ENCODE peak calls at places on chromosomes 13 and 19, in nine cellular contexts. J is activated CD4-positive, alpha-beta T cell treated with anti-CD3 and anti-CD28 coated beads for 48 hours; U is Ammon's horn; N is iPS-NIHi11; X is frontal cortex; D is thoracic aorta; T is fibroblast of pulmonary artery; P is naive thymus-derived CD8-positive, alpha-beta T cell; G is pons. Q is an unnamed sample.

GRCh38 chr13:98406971-98407370 is 169.9 kb downstream of the STK24 start:
- DNase-seq in J (no peak), X (no peak), G (no peak), D (no peak), P (no peak), N (no peak), T (no peak), U (no peak), Q (no peak)

GRCh38 chr13:112934075-112934474 is 34.9 kb upstream of the MCF2L start:
- DNase-seq in J (no peak), N (no peak), P (no peak), G (no peak), X (no peak), T (no peak), U (no peak), D (no peak), Q (peak; percentile 13)

GRCh38 chr13:113548171-113548641 is 36.3 kb upstream of the TFDP1 start:
- DNase-seq in X (no peak), G (peak; percentile 29), N (no peak), P (no peak), T (peak; percentile 36), D (no peak), J (no peak), U (peak; percentile 42), Q (peak; percentile 14)

GRCh38 chr19:4083677-4084546 is 17.2 kb upstream of the ZBTB7A start:
- DNase-seq in D (no peak), J (peak; percentile 41), P (no peak), G (peak; percentile 31), X (no peak), U (no peak), T (no peak), N (no peak), Q (no peak)

GRCh38 chr19:4910594-4911273 is 1.4 kb downstream of the UHRF1 start:
- DNase-seq in P (no peak), G (peak; percentile 65), N (no peak), T (peak; percentile 55), D (no peak), J (peak; percentile 33), X (peak; percentile 65), U (peak; percentile 66), Q (peak; percentile 50)

GRCh38 chr13:106276876-106277275 is 258.6 kb downstream of the EFNB2 start:
- DNase-seq in D (no peak), X (no peak), U (no peak), G (no peak), J (no peak), P (no peak), T (no peak), N (no peak), Q (no peak)

GRCh38 chr13:42574011-42574410 is at the start of gene TNFSF11:
- DNase-seq in D (no peak), T (no peak), N (peak; percentile 63), P (no peak), J (peak; percentile 51), U (no peak), X (no peak), G (no peak), Q (no peak)

GRCh38 chr19:14070268-14071050 is 2.1 kb upstream of the MISP3 start:
- DNase-seq in P (no peak), G (no peak), T (no peak), N (no peak), D (no peak), X (no peak), J (no peak), U (no peak), Q (no peak)

GRCh38 chr19:44552324-44552723 is 22.8 kb upstream of the CEACAM20 start:
- DNase-seq in G (no peak), P (no peak), U (no peak), N (peak; percentile 85), D (no peak), T (peak; percentile 29), J (peak; percentile 77), X (no peak), Q (peak; percentile 67)

GRCh38 chr19:4390017-4390861 is 10.1 kb downstream of the SH3GL1 start:
- DNase-seq in D (no peak), N (peak; percentile 67), X (no peak), G (peak; percentile 38), P (no peak), T (peak; percentile 73), U (peak; percentile 59), J (no peak), Q (no peak)

GRCh38 chr13:45621950-45622349 is 6.4 kb upstream of the ERICH6B start:
- DNase-seq in T (no peak), X (no peak), G (no peak), P (no peak), U (no peak), N (no peak), J (no peak), D (no peak), Q (no peak)

GRCh38 chr13:63693696-63694095 is 2278.0 kb upstream of the PCDH20 start:
- DNase-seq in T (no peak), U (no peak), G (no peak), X (no peak), N (no peak), J (no peak), D (no peak), P (no peak), Q (no peak)

Q was measured in D341Med.